ENCODE peak calls at places on chromosomes 5 and 9, in five cellular contexts. R is IMR-90, N is choroid plexus epithelial cell, M is osteoblast, F is esophagus squamous epithelium. K is an unnamed sample.

GRCh38 chr9:128912270-128912853 is 8.4 kb upstream of the PHYHD1 start:
- DNase-seq in N (peak), F (no peak), M (peak), R (peak), K (peak)

GRCh38 chr9:126009047-126009446 is 261.9 kb downstream of the PBX3 start:
- DNase-seq in M (no peak), R (no peak), F (no peak), N (peak), K (no peak)

GRCh38 chr5:123997354-123998215 is 485.6 kb downstream of the CSNK1G3 start:
- DNase-seq in F (no peak), M (peak), N (peak), R (peak), K (peak)

GRCh38 chr5:41629897-41630296 is 119.5 kb upstream of the PLCXD3 start:
- DNase-seq in F (no peak), R (no peak), N (no peak), M (no peak), K (no peak)

GRCh38 chr5:2206244-2207108 is 323.8 kb upstream of the IRX4 start:
- DNase-seq in R (no peak), M (no peak), N (no peak), F (no peak), K (no peak)

GRCh38 chr5:169577966-169578365 is 5.6 kb upstream of the SPDL1 start:
- DNase-seq in M (no peak), F (no peak), R (no peak), N (peak), K (no peak)

GRCh38 chr5:34817558-34818351 is 21.2 kb upstream of the TTC23L start:
- DNase-seq in M (no peak), R (no peak), N (peak), F (no peak), K (peak)

GRCh38 chr9:127742435-127743088 is 7.5 kb upstream of the TOR2A start:
- DNase-seq in M (peak), R (peak), N (no peak), F (no peak), K (peak)

GRCh38 chr5:75509956-75510355 is 1.5 kb downstream of the CERT1 start:
- DNase-seq in R (peak), F (no peak), N (peak), M (peak), K (no peak)

GRCh38 chr9:4306066-4306787 is 6.4 kb upstream of the GLIS3 start:
- DNase-seq in N (peak), F (no peak), R (peak), M (peak), K (no peak)

GRCh38 chr5:157603333-157604190 is 28.0 kb upstream of the ADAM19 start:
- DNase-seq in F (no peak), N (peak), M (peak), R (peak), K (peak)

GRCh38 chr9:120348951-120349429 is 231.0 kb downstream of the CDK5RAP2 start:
- DNase-seq in R (peak), F (no peak), N (peak), M (peak), K (no peak)

GRCh38 chr9:76818271-76818670 is 54.0 kb downstream of the PCA3 start:
- DNase-seq in R (peak), F (peak), N (peak), M (peak), K (peak)

GRCh38 chr5:42634575-42634974 is 122.0 kb upstream of the CCDC152 start:
- DNase-seq in F (no peak), R (no peak), M (no peak), N (no peak), K (no peak)

GRCh38 chr5:151344088-151344487 is 3.3 kb downstream of the SLC36A2 start:
- DNase-seq in R (no peak), N (no peak), F (no peak), M (peak), K (no peak)

GRCh38 chr9:112025886-112026285 is 129.3 kb downstream of the UGCG start:
- DNase-seq in M (no peak), F (no peak), N (no peak), R (no peak), K (no peak)

GRCh38 chr9:70081120-70081495 is 37.5 kb downstream of the MAMDC2 start:
- DNase-seq in F (no peak), M (peak), R (peak), N (peak), K (peak)

GRCh38 chr9:382383-382782 is 167.7 kb downstream of the DOCK8 start:
- DNase-seq in N (no peak), M (no peak), F (no peak), R (no peak), K (no peak)

GRCh38 chr5:133610489-133611356 is 1.6 kb downstream of the FSTL4 start:
- DNase-seq in N (peak), M (peak), R (no peak), F (no peak), K (no peak)

GRCh38 chr5:170383227-170383626 is 5.9 kb downstream of the KCNMB1 start:
- DNase-seq in F (no peak), M (no peak), N (no peak), R (no peak), K (no peak)

GRCh38 chr5:54835642-54836041 is 149.8 kb downstream of the ESM1 start:
- DNase-seq in M (peak), F (no peak), R (peak), N (peak), K (no peak)

GRCh38 chr5:61018102-61018501 is 73.1 kb downstream of the NDUFAF2 start:
- DNase-seq in N (no peak), R (no peak), M (no peak), F (no peak), K (no peak)

GRCh38 chr5:147935032-147935431 is 28.7 kb upstream of the C5orf46 start:
- DNase-seq in M (no peak), N (peak), R (peak), F (no peak), K (peak)

GRCh38 chr9:35954942-35955546 is 2.9 kb downstream of the OR2S2 start:
- DNase-seq in F (no peak), N (peak), R (peak), M (peak), K (no peak)

GRCh38 chr9:87882627-87883026 is at the start of gene SPATA31E1:
- DNase-seq in R (no peak), F (no peak), N (no peak), M (no peak), K (no peak)

GRCh38 chr9:2229109-2229733 is 214.1 kb downstream of the SMARCA2 start:
- DNase-seq in M (no peak), R (no peak), N (no peak), F (no peak), K (no peak)

GRCh38 chr9:2227468-2227867 is 212.3 kb downstream of the SMARCA2 start:
- DNase-seq in M (no peak), N (no peak), F (no peak), R (peak), K (no peak)

GRCh38 chr9:2230362-2230761 is 215.2 kb downstream of the SMARCA2 start:
- DNase-seq in F (no peak), M (no peak), N (no peak), R (no peak), K (no peak)

GRCh38 chr9:2228641-2229040 is 213.5 kb downstream of the SMARCA2 start:
- DNase-seq in M (no peak), R (no peak), N (no peak), F (no peak), K (no peak)

GRCh38 chr9:2228132-2228531 is 213.0 kb downstream of the SMARCA2 start:
- DNase-seq in R (no peak), F (no peak), M (no peak), N (no peak), K (no peak)
- TF ChIP-seq CTCF in R (peak), F (no peak), M (peak), N (peak), K (peak)

DNA sequence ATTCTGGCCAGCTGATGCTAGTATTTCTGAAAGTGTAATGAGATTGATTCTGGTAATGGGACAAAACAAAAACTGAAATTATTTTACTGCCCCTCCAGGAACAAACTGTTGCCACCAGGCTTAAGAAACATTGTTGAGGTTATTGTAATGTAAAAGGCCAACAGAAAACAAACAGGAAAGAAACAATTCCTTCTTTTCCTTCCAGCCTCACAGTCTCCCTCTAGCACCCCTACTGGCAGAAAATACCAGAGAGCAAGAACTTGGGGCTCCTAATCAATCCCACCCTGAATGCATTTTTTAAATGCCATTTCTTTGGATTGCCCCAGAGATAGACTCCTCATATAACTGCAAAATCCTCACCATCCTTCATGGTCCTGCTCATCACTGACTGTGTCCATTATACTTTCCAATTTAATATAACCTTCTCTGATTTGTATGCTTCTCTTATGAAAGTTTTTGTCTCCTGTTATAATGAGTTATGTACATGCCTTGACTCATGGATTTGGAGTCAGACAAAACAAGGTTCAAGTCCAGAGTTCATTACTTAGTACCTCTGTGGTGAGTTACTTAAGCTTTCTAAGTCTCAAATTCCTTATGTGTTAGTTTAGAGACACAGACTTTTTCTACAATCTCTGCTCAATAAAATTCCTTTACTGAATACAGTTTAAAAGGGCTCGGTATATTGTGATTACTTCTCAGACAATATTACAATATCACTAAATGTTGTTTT is 157.9 kb upstream of the FBN2 start:
- DNase-seq in R (peak), F (no peak), M (no peak), N (peak), K (no peak)
- TF ChIP-seq CTCF in R (peak), F (no peak), M (peak), N (peak), K (peak)

GRCh38 chr5:83446253-83446947 is 25.1 kb upstream of the VCAN start:
- DNase-seq in N (no peak), F (no peak), M (no peak), R (no peak), K (no peak)

GRCh38 chr5:83443539-83443938 is 28.0 kb upstream of the VCAN start:
- DNase-seq in F (no peak), M (no peak), N (no peak), R (peak), K (no peak)

GRCh38 chr5:83441752-83442151 is 29.8 kb upstream of the VCAN start:
- DNase-seq in F (no peak), M (no peak), N (no peak), R (no peak), K (no peak)

GRCh38 chr5:83447533-83447932 is 24.0 kb upstream of the VCAN start:
- DNase-seq in N (no peak), R (no peak), M (no peak), F (no peak), K (no peak)

GRCh38 chr5:83444445-83444844 is 27.1 kb upstream of the VCAN start:
- DNase-seq in R (no peak), M (no peak), F (no peak), N (no peak), K (no peak)
- TF ChIP-seq CTCF in R (no peak), M (no peak), F (no peak), N (no peak), K (no peak)

DNA sequence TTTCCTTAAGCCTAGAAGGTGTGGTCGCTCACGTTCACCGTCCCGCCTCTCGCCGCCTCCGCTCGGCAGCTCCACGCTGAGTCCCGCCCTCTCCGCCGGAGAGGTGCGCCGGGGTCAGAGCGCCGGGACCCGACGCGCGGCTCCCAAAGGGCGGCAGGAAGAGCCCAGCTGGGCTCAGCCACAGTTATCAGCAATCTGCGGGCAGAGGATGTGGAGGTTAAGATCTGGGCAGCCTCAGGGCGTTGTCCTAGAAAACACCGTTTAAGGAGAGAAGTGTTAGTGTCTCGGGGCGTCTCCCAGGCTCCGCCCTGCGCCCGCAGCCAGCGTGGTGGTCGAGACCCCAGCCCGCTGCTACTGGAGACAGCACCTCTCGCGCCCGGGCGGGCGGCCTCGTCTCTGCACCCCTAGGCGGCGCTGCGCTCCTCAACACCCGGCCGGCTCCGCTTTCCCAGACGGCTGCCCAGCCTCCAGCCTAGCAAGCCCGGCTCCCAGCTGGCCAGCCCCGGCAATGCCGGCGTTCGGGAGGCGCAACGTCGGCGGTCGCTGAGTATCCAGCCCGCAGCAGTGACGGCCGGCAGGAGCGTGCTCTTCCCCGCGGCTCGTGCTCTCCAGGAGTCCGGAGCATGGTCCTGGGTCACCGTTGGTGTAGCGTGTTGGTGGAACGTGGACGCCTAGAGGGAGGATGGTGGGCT is at the start of gene PCDHAC1:
- DNase-seq in F (no peak), N (peak), R (no peak), M (peak), K (no peak)
- TF ChIP-seq CTCF in F (peak), N (peak), R (peak), M (peak), K (peak)

DNA sequence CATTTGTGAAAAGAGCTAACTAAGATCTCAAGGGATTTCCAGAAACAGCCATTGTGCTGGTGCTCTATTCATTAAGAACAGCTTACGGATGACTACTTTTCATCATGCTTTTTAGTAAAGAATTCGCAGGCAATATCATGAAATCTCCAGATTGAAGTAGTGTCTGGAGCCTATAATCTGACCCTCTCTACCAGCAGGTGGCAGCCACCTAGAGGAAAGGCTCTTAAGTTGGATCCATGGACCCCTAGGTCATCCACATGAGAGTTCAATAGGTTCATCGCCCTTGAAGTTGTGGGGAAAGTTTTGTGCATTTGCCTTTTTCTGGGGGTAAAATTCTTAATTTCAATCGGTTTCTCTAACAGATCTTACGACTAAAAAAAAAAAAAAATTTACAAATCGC is 82.3 kb downstream of the SLC1A3 start:
- DNase-seq in N (peak), F (no peak), M (no peak), R (peak), K (no peak)
- TF ChIP-seq CTCF in N (peak), F (peak), M (peak), R (no peak), K (peak)

GRCh38 chr9:6047020-6047419 is 31.6 kb upstream of the RANBP6 start:
- DNase-seq in R (no peak), F (no peak), M (no peak), N (no peak), K (no peak)

GRCh38 chr9:6051511-6051950 is 36.1 kb upstream of the RANBP6 start:
- DNase-seq in M (no peak), R (no peak), N (no peak), F (no peak), K (no peak)

GRCh38 chr9:6048039-6048438 is 32.6 kb upstream of the RANBP6 start:
- DNase-seq in N (no peak), R (no peak), M (no peak), F (no peak), K (no peak)

GRCh38 chr9:6052520-6052919 is 37.1 kb upstream of the RANBP6 start:
- DNase-seq in R (no peak), F (no peak), M (no peak), N (no peak), K (no peak)

GRCh38 chr9:6049798-6050197 is 34.4 kb upstream of the RANBP6 start:
- DNase-seq in F (no peak), N (peak), R (no peak), M (no peak), K (no peak)
- TF ChIP-seq CTCF in F (peak), N (peak), R (peak), M (peak), K (peak)

K was measured in BJ.